ENCODE peak calls at places on chromosomes 4 and X, in five cellular contexts. One of them, this sample, is unnamed.

GRCh38 chr4:138567696-138568095 is 325.5 kb upstream of the SLC7A11 start:
- DNase-seq in IMR-90: peak
- DNase-seq in NCI-H1092 treated with DMSO at 0.1 percent for 48 hours: no peak
- DNase-seq in type B pancreatic cell: no peak
- DNase-seq in HTR-8/SVneo: no peak
- DNase-seq in this sample: no peak

GRCh38 chrX:9737363-9737762 is 28.3 kb downstream of the GPR143 start:
- DNase-seq in IMR-90: no peak
- DNase-seq in NCI-H1092 treated with DMSO at 0.1 percent for 48 hours: no peak
- DNase-seq in type B pancreatic cell: no peak
- DNase-seq in HTR-8/SVneo: no peak
- DNase-seq in this sample: no peak

GRCh38 chr4:121306932-121307331 is 73.9 kb downstream of the QRFPR start:
- DNase-seq in IMR-90: no peak
- DNase-seq in NCI-H1092 treated with DMSO at 0.1 percent for 48 hours: no peak
- DNase-seq in type B pancreatic cell: no peak
- DNase-seq in HTR-8/SVneo: no peak
- DNase-seq in this sample: no peak

GRCh38 chrX:38732866-38733265 is 68.4 kb upstream of the MID1IP1 start:
- DNase-seq in IMR-90: no peak
- DNase-seq in NCI-H1092 treated with DMSO at 0.1 percent for 48 hours: no peak
- DNase-seq in type B pancreatic cell: no peak
- DNase-seq in HTR-8/SVneo: no peak
- DNase-seq in this sample: no peak

GRCh38 chr4:118682928-118683327 is 2.3 kb upstream of the METTL14 start:
- DNase-seq in IMR-90: peak
- DNase-seq in NCI-H1092 treated with DMSO at 0.1 percent for 48 hours: peak
- DNase-seq in type B pancreatic cell: no peak
- DNase-seq in HTR-8/SVneo: peak
- DNase-seq in this sample: no peak

GRCh38 chr4:83011779-83012630 is 1.4 kb upstream of the LIN54 start:
- DNase-seq in IMR-90: peak
- DNase-seq in NCI-H1092 treated with DMSO at 0.1 percent for 48 hours: peak
- DNase-seq in type B pancreatic cell: peak
- DNase-seq in HTR-8/SVneo: no peak
- DNase-seq in this sample: peak

GRCh38 chrX:6758234-6758633 is 223.3 kb upstream of the VCX3A start:
- DNase-seq in IMR-90: no peak
- DNase-seq in NCI-H1092 treated with DMSO at 0.1 percent for 48 hours: no peak
- DNase-seq in type B pancreatic cell: no peak
- DNase-seq in HTR-8/SVneo: no peak
- DNase-seq in this sample: no peak

GRCh38 chr4:145812902-145813301 is 125.7 kb downstream of the ZNF827 start:
- DNase-seq in IMR-90: no peak
- DNase-seq in NCI-H1092 treated with DMSO at 0.1 percent for 48 hours: no peak
- DNase-seq in type B pancreatic cell: no peak
- DNase-seq in HTR-8/SVneo: peak
- DNase-seq in this sample: no peak

GRCh38 chr4:166315721-166316467 is 442.9 kb downstream of the TLL1 start:
- DNase-seq in IMR-90: no peak
- DNase-seq in NCI-H1092 treated with DMSO at 0.1 percent for 48 hours: no peak
- DNase-seq in type B pancreatic cell: no peak
- DNase-seq in HTR-8/SVneo: no peak
- DNase-seq in this sample: no peak

GRCh38 chrX:373641-374471 is 12.9 kb downstream of the PPP2R3B start:
- DNase-seq in IMR-90: peak
- DNase-seq in NCI-H1092 treated with DMSO at 0.1 percent for 48 hours: no peak
- DNase-seq in type B pancreatic cell: no peak
- DNase-seq in HTR-8/SVneo: peak
- DNase-seq in this sample: no peak

This sample was measured in natural killer cell.